ENCODE peak calls at places on chromosome 12, in ten cellular contexts. One of them, this sample, is unnamed.

GRCh38 chr12:107092669-107093546 is 441 bp downstream of the CRY1 start:
- DNase-seq in endodermal cell: peak; percentile 85
- DNase-seq in upper lobe of right lung: peak; percentile 82
- DNase-seq in A673: peak; percentile 64
- DNase-seq in psoas muscle: peak; percentile 74
- DNase-seq in astrocyte: peak; percentile 58
- DNase-seq in uterus: no peak
- DNase-seq in CD4-positive, alpha-beta T cell: peak; percentile 52
- DNase-seq in left ventricle myocardium inferior: peak; percentile 46
- DNase-seq in testis: peak; percentile 57
- DNase-seq in this sample: no peak

GRCh38 chr12:31815096-31815495 is 86.3 kb upstream of the AMN1 start:
- DNase-seq in endodermal cell: no peak
- DNase-seq in upper lobe of right lung: no peak
- DNase-seq in A673: no peak
- DNase-seq in psoas muscle: no peak
- DNase-seq in astrocyte: peak; percentile 14
- DNase-seq in uterus: no peak
- DNase-seq in CD4-positive, alpha-beta T cell: no peak
- DNase-seq in left ventricle myocardium inferior: no peak
- DNase-seq in testis: no peak
- DNase-seq in this sample: no peak

GRCh38 chr12:117384735-117385134 is 23.3 kb upstream of the NOS1 start:
- DNase-seq in endodermal cell: no peak
- DNase-seq in upper lobe of right lung: no peak
- DNase-seq in A673: no peak
- DNase-seq in psoas muscle: no peak
- DNase-seq in astrocyte: no peak
- DNase-seq in uterus: no peak
- DNase-seq in CD4-positive, alpha-beta T cell: no peak
- DNase-seq in left ventricle myocardium inferior: no peak
- DNase-seq in testis: no peak
- DNase-seq in this sample: no peak

GRCh38 chr12:51392556-51393237 is 1.5 kb upstream of the GALNT6 start:
- DNase-seq in endodermal cell: peak; percentile 88
- DNase-seq in upper lobe of right lung: no peak
- DNase-seq in A673: no peak
- DNase-seq in psoas muscle: no peak
- DNase-seq in astrocyte: peak; percentile 39
- DNase-seq in uterus: no peak
- DNase-seq in CD4-positive, alpha-beta T cell: no peak
- DNase-seq in left ventricle myocardium inferior: no peak
- DNase-seq in testis: peak; percentile 27
- DNase-seq in this sample: no peak

GRCh38 chr12:65495233-65495632 is 216.8 kb downstream of the MSRB3 start:
- DNase-seq in endodermal cell: no peak
- DNase-seq in upper lobe of right lung: no peak
- DNase-seq in A673: no peak
- DNase-seq in psoas muscle: no peak
- DNase-seq in astrocyte: peak; percentile 87
- DNase-seq in uterus: no peak
- DNase-seq in CD4-positive, alpha-beta T cell: no peak
- DNase-seq in left ventricle myocardium inferior: no peak
- DNase-seq in testis: no peak
- DNase-seq in this sample: no peak

GRCh38 chr12:130423991-130424857 is 86.5 kb downstream of the PIWIL1 start:
- DNase-seq in endodermal cell: peak; percentile 53
- DNase-seq in upper lobe of right lung: no peak
- DNase-seq in A673: no peak
- DNase-seq in psoas muscle: no peak
- DNase-seq in astrocyte: no peak
- DNase-seq in uterus: no peak
- DNase-seq in CD4-positive, alpha-beta T cell: no peak
- DNase-seq in left ventricle myocardium inferior: no peak
- DNase-seq in testis: no peak
- DNase-seq in this sample: no peak

GRCh38 chr12:107522692-107523477 is 162.7 kb upstream of the PWP1 start:
- DNase-seq in endodermal cell: peak; percentile 88
- DNase-seq in upper lobe of right lung: no peak
- DNase-seq in A673: peak; percentile 15
- DNase-seq in psoas muscle: no peak
- DNase-seq in astrocyte: no peak
- DNase-seq in uterus: no peak
- DNase-seq in CD4-positive, alpha-beta T cell: no peak
- DNase-seq in left ventricle myocardium inferior: no peak
- DNase-seq in testis: no peak
- DNase-seq in this sample: no peak

GRCh38 chr12:49033611-49034286 is 15.2 kb upstream of the PRKAG1 start:
- DNase-seq in endodermal cell: no peak
- DNase-seq in upper lobe of right lung: no peak
- DNase-seq in A673: no peak
- DNase-seq in psoas muscle: peak; percentile 52
- DNase-seq in astrocyte: no peak
- DNase-seq in uterus: peak; percentile 21
- DNase-seq in CD4-positive, alpha-beta T cell: no peak
- DNase-seq in left ventricle myocardium inferior: no peak
- DNase-seq in testis: no peak
- DNase-seq in this sample: no peak

GRCh38 chr12:77319141-77319540 is 253.8 kb upstream of the E2F7 start:
- DNase-seq in endodermal cell: no peak
- DNase-seq in upper lobe of right lung: no peak
- DNase-seq in A673: no peak
- DNase-seq in psoas muscle: no peak
- DNase-seq in astrocyte: no peak
- DNase-seq in uterus: no peak
- DNase-seq in CD4-positive, alpha-beta T cell: no peak
- DNase-seq in left ventricle myocardium inferior: no peak
- DNase-seq in testis: no peak
- DNase-seq in this sample: no peak

GRCh38 chr12:92570056-92570753 is 132.6 kb upstream of the PLEKHG7 start:
- DNase-seq in endodermal cell: peak; percentile 86
- DNase-seq in upper lobe of right lung: no peak
- DNase-seq in A673: peak; percentile 87
- DNase-seq in psoas muscle: no peak
- DNase-seq in astrocyte: peak; percentile 55
- DNase-seq in uterus: peak; percentile 41
- DNase-seq in CD4-positive, alpha-beta T cell: peak; percentile 23
- DNase-seq in left ventricle myocardium inferior: no peak
- DNase-seq in testis: peak; percentile 86
- DNase-seq in this sample: peak; percentile 71

GRCh38 chr12:106886921-106887320 is 68.8 kb upstream of the TMEM263 start:
- DNase-seq in endodermal cell: no peak
- DNase-seq in upper lobe of right lung: no peak
- DNase-seq in A673: no peak
- DNase-seq in psoas muscle: no peak
- DNase-seq in astrocyte: no peak
- DNase-seq in uterus: no peak
- DNase-seq in CD4-positive, alpha-beta T cell: no peak
- DNase-seq in left ventricle myocardium inferior: no peak
- DNase-seq in testis: no peak
- DNase-seq in this sample: no peak

GRCh38 chr12:40980346-40981005 is 207.6 kb upstream of the PDZRN4 start:
- DNase-seq in endodermal cell: no peak
- DNase-seq in upper lobe of right lung: no peak
- DNase-seq in A673: peak; percentile 65
- DNase-seq in psoas muscle: no peak
- DNase-seq in astrocyte: peak; percentile 50
- DNase-seq in uterus: no peak
- DNase-seq in CD4-positive, alpha-beta T cell: no peak
- DNase-seq in left ventricle myocardium inferior: no peak
- DNase-seq in testis: no peak
- DNase-seq in this sample: no peak

GRCh38 chr12:14384783-14385638 is 19.5 kb downstream of the ATF7IP start:
- DNase-seq in endodermal cell: peak; percentile 88
- DNase-seq in upper lobe of right lung: no peak
- DNase-seq in A673: peak; percentile 93
- DNase-seq in psoas muscle: no peak
- DNase-seq in astrocyte: peak; percentile 97
- DNase-seq in uterus: peak; percentile 30
- DNase-seq in CD4-positive, alpha-beta T cell: peak; percentile 37
- DNase-seq in left ventricle myocardium inferior: no peak
- DNase-seq in testis: peak; percentile 84
- DNase-seq in this sample: peak; percentile 96

GRCh38 chr12:14379508-14379907 is 14.0 kb downstream of the ATF7IP start:
- DNase-seq in endodermal cell: no peak
- DNase-seq in upper lobe of right lung: no peak
- DNase-seq in A673: no peak
- DNase-seq in psoas muscle: no peak
- DNase-seq in astrocyte: no peak
- DNase-seq in uterus: no peak
- DNase-seq in CD4-positive, alpha-beta T cell: no peak
- DNase-seq in left ventricle myocardium inferior: no peak
- DNase-seq in testis: no peak
- DNase-seq in this sample: no peak
- H3K9me3 ChIP-seq in endodermal cell: peaks cover 45% of the 10 kb centered on the region
- H3K9me3 ChIP-seq in upper lobe of right lung: peaks cover 13% of the 10 kb centered on the region
- H3K9me3 ChIP-seq in A673: peaks cover 28% of the 10 kb centered on the region
- H3K9me3 ChIP-seq in psoas muscle: peaks cover 20% of the 10 kb centered on the region
- H3K9me3 ChIP-seq in astrocyte: no peaks in the 10 kb centered on the region
- H3K9me3 ChIP-seq in uterus: no peaks in the 10 kb centered on the region
- H3K9me3 ChIP-seq in CD4-positive, alpha-beta T cell: peaks cover 21% of the 10 kb centered on the region
- H3K9me3 ChIP-seq in left ventricle myocardium inferior: peaks cover 28% of the 10 kb centered on the region
- H3K9me3 ChIP-seq in testis: no peaks in the 10 kb centered on the region
- H3K9me3 ChIP-seq in this sample: peaks cover 8% of the 10 kb centered on the region

GRCh38 chr12:109624467-109624866 is 50.9 kb downstream of the MVK start:
- DNase-seq in endodermal cell: peak; percentile 83
- DNase-seq in upper lobe of right lung: no peak
- DNase-seq in A673: no peak
- DNase-seq in psoas muscle: no peak
- DNase-seq in astrocyte: no peak
- DNase-seq in uterus: no peak
- DNase-seq in CD4-positive, alpha-beta T cell: no peak
- DNase-seq in left ventricle myocardium inferior: no peak
- DNase-seq in testis: no peak
- DNase-seq in this sample: no peak

GRCh38 chr12:109618091-109618490 is 44.5 kb downstream of the MVK start:
- DNase-seq in endodermal cell: no peak
- DNase-seq in upper lobe of right lung: no peak
- DNase-seq in A673: no peak
- DNase-seq in psoas muscle: no peak
- DNase-seq in astrocyte: no peak
- DNase-seq in uterus: no peak
- DNase-seq in CD4-positive, alpha-beta T cell: no peak
- DNase-seq in left ventricle myocardium inferior: no peak
- DNase-seq in testis: no peak
- DNase-seq in this sample: no peak

GRCh38 chr12:109619002-109619604 is 45.5 kb downstream of the MVK start:
- DNase-seq in endodermal cell: no peak
- DNase-seq in upper lobe of right lung: no peak
- DNase-seq in A673: no peak
- DNase-seq in psoas muscle: no peak
- DNase-seq in astrocyte: no peak
- DNase-seq in uterus: no peak
- DNase-seq in CD4-positive, alpha-beta T cell: no peak
- DNase-seq in left ventricle myocardium inferior: no peak
- DNase-seq in testis: no peak
- DNase-seq in this sample: no peak

GRCh38 chr12:109621864-109622485 is 48.4 kb downstream of the MVK start:
- DNase-seq in endodermal cell: no peak
- DNase-seq in upper lobe of right lung: no peak
- DNase-seq in A673: peak; percentile 24
- DNase-seq in psoas muscle: no peak
- DNase-seq in astrocyte: no peak
- DNase-seq in uterus: no peak
- DNase-seq in CD4-positive, alpha-beta T cell: no peak
- DNase-seq in left ventricle myocardium inferior: no peak
- DNase-seq in testis: no peak
- DNase-seq in this sample: no peak

GRCh38 chr12:109621271-109621671 is 47.7 kb downstream of the MVK start:
- DNase-seq in endodermal cell: no peak
- DNase-seq in upper lobe of right lung: no peak
- DNase-seq in A673: peak; percentile 57
- DNase-seq in psoas muscle: no peak
- DNase-seq in astrocyte: no peak
- DNase-seq in uterus: no peak
- DNase-seq in CD4-positive, alpha-beta T cell: no peak
- DNase-seq in left ventricle myocardium inferior: no peak
- DNase-seq in testis: no peak
- DNase-seq in this sample: no peak
- H3K27me3 ChIP-seq in endodermal cell: no peaks in the 10 kb centered on the region
- H3K27me3 ChIP-seq in upper lobe of right lung: no peaks in the 10 kb centered on the region
- H3K27me3 ChIP-seq in A673: peaks cover 4% of the 10 kb centered on the region
- H3K27me3 ChIP-seq in psoas muscle: no peaks in the 10 kb centered on the region
- H3K27me3 ChIP-seq in astrocyte: peaks cover 41% of the 10 kb centered on the region
- H3K27me3 ChIP-seq in uterus: no peaks in the 10 kb centered on the region
- H3K27me3 ChIP-seq in CD4-positive, alpha-beta T cell: peaks cover 10% of the 10 kb centered on the region
- H3K27me3 ChIP-seq in left ventricle myocardium inferior: peaks cover 10% of the 10 kb centered on the region
- H3K27me3 ChIP-seq in testis: no peaks in the 10 kb centered on the region
- H3K27me3 ChIP-seq in this sample: no peaks in the 10 kb centered on the region

DNA sequence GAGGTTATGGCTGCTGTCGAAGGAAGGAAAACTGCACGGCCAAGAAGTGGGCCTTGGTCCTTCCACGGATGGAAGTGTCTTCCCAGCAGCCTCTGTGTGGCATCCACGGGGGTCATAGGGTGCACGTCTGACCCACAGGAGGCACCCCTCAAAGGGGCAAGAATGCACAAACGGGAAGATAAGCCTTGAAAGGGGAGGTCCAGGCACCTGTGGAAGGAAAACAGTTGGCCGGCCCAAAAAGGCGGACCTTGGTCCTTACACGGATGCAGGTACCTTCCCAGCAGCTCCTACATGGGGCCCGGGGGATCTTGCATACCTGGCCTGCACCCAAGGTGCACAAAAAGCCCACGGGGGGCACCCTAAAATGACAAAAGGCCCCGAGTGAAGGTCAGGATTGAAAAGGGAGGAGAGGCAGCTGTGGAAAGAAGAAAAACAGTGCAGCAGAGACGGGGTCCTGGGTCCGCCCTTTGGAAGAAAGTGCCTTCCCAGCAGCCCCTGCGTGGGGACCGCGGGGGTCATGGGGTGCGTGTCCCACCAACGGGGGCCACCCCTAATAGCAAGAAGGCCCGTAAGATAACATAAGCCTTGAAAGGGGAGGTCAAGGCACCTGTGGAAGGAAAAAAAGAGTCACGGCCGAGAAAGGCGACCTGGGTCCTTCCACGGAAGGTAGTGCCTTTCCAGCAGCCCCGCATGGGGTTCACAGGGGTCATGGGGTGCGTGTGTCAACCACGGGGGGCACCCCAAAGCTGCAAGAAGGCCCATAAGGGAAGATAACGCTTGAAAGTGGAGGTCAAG is 276.1 kb downstream of the ALG10 start:
- DNase-seq in endodermal cell: no peak
- DNase-seq in upper lobe of right lung: peak; percentile 52
- DNase-seq in A673: no peak
- DNase-seq in psoas muscle: peak; percentile 17
- DNase-seq in astrocyte: no peak
- DNase-seq in uterus: no peak
- DNase-seq in CD4-positive, alpha-beta T cell: no peak
- DNase-seq in left ventricle myocardium inferior: no peak
- DNase-seq in testis: no peak
- DNase-seq in this sample: no peak
- H3K9me3 ChIP-seq in endodermal cell: peaks cover 73% of the 10 kb centered on the region
- H3K9me3 ChIP-seq in upper lobe of right lung: no peaks in the 10 kb centered on the region
- H3K9me3 ChIP-seq in A673: peaks cover 35% of the 10 kb centered on the region
- H3K9me3 ChIP-seq in psoas muscle: no peaks in the 10 kb centered on the region
- H3K9me3 ChIP-seq in astrocyte: peaks cover 20% of the 10 kb centered on the region
- H3K9me3 ChIP-seq in uterus: no peaks in the 10 kb centered on the region
- H3K9me3 ChIP-seq in CD4-positive, alpha-beta T cell: peaks cover 39% of the 10 kb centered on the region
- H3K9me3 ChIP-seq in left ventricle myocardium inferior: peaks cover 16% of the 10 kb centered on the region
- H3K9me3 ChIP-seq in testis: no peaks in the 10 kb centered on the region
- H3K9me3 ChIP-seq in this sample: peaks cover 37% of the 10 kb centered on the region

DNA sequence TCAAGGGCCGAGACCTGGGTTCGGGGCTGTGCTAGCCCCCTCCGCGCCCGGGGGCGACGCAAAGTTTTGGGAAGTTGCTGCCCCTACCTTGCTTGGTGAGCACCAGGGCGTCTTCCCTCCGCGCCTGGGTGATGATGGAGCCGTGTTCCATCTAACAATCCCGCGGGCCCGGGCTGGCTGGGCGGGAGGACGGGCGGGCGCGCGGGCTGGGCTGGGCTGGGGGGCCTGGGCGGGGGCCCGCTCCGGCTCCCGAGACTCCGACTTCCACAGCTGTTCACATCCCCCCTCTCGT is 298 bp downstream of the CTDSP2 start:
- DNase-seq in endodermal cell: no peak
- DNase-seq in upper lobe of right lung: no peak
- DNase-seq in A673: no peak
- DNase-seq in psoas muscle: no peak
- DNase-seq in astrocyte: no peak
- DNase-seq in uterus: no peak
- DNase-seq in CD4-positive, alpha-beta T cell: no peak
- DNase-seq in left ventricle myocardium inferior: no peak
- DNase-seq in testis: no peak
- DNase-seq in this sample: peak; percentile 59
- H3K27me3 ChIP-seq in endodermal cell: no peaks in the 10 kb centered on the region
- H3K27me3 ChIP-seq in upper lobe of right lung: no peaks in the 10 kb centered on the region
- H3K27me3 ChIP-seq in A673: no peaks in the 10 kb centered on the region
- H3K27me3 ChIP-seq in psoas muscle: no peaks in the 10 kb centered on the region
- H3K27me3 ChIP-seq in astrocyte: no peaks in the 10 kb centered on the region
- H3K27me3 ChIP-seq in uterus: no peaks in the 10 kb centered on the region
- H3K27me3 ChIP-seq in CD4-positive, alpha-beta T cell: no peaks in the 10 kb centered on the region
- H3K27me3 ChIP-seq in left ventricle myocardium inferior: no peaks in the 10 kb centered on the region
- H3K27me3 ChIP-seq in testis: no peaks in the 10 kb centered on the region
- H3K27me3 ChIP-seq in this sample: no peaks in the 10 kb centered on the region

This sample was measured in Karpas-422.